ENCODE peak calls at places on chromosomes 4 and X, in four cellular contexts. X is epithelial cell of proximal tubule, D is brain microvascular endothelial cell, B is heart left ventricle. J is an unnamed sample.
A peak's percentile ranks its signal among the peaks of the same experiment; 100 is the strongest.

GRCh38 chrX:1323315-1323714 is 13.3 kb upstream of the IL3RA start:
- DNase-seq in X (no peak), D (peak; percentile 17), B (peak; percentile 64), J (no peak)

GRCh38 chrX:138748480-138748879 is 37.0 kb upstream of the FGF13 start:
- DNase-seq in X (no peak), D (no peak), B (no peak), J (peak; percentile 18)

GRCh38 chr4:158850800-158851644 is 82.2 kb downstream of the FNIP2 start:
- DNase-seq in X (no peak), D (no peak), B (no peak), J (peak; percentile 65)

GRCh38 chr4:97548943-97549583 is 594.2 kb downstream of the STPG2 start:
- DNase-seq in X (no peak), D (no peak), B (no peak), J (peak; percentile 11)

GRCh38 chr4:33715996-33716395 is 2528.3 kb downstream of the ARAP2 start:
- DNase-seq in X (peak; percentile 9), D (peak; percentile 19), B (no peak), J (peak; percentile 95)

GRCh38 chr4:8355306-8355705 is 85.2 kb downstream of the ACOX3 start:
- DNase-seq in X (no peak), D (peak; percentile 15), B (no peak), J (no peak)

GRCh38 chrX:70386240-70386639 is 36.9 kb upstream of the GDPD2 start:
- DNase-seq in X (no peak), D (no peak), B (no peak), J (no peak)

GRCh38 chr4:71156616-71157015 is 163.2 kb downstream of the DCK start:
- DNase-seq in X (no peak), D (no peak), B (no peak), J (no peak)

GRCh38 chr4:152244659-152245058 is 291.2 kb downstream of the FBXW7 start:
- DNase-seq in X (no peak), D (no peak), B (no peak), J (no peak)

GRCh38 chr4:174216935-174217272 is 66.6 kb downstream of the FBXO8 start:
- DNase-seq in X (no peak), D (no peak), B (no peak), J (no peak)

GRCh38 chr4:76658231-76659102 is 223.4 kb downstream of the SHROOM3 start:
- DNase-seq in X (peak; percentile 15), D (no peak), B (no peak), J (peak; percentile 67)

GRCh38 chr4:37763831-37764230 is 62.7 kb upstream of the PGM2 start:
- DNase-seq in X (no peak), D (no peak), B (no peak), J (no peak)

GRCh38 chrX:4850312-4850711 is 1136.9 kb upstream of the PRKX start:
- DNase-seq in X (no peak), D (no peak), B (no peak), J (no peak)

GRCh38 chr4:7867701-7868429 is 71.8 kb downstream of the AFAP1 start:
- DNase-seq in X (no peak), D (peak; percentile 25), B (no peak), J (no peak)

GRCh38 chr4:177740563-177740962 is 298.3 kb upstream of the AGA start:
- DNase-seq in X (no peak), D (no peak), B (no peak), J (peak; percentile 1)

GRCh38 chrX:68455151-68455510 is 21.8 kb upstream of the OPHN1 start:
- DNase-seq in X (no peak), D (no peak), B (no peak), J (no peak)

GRCh38 chrX:68454476-68455150 is 21.3 kb upstream of the OPHN1 start:
- DNase-seq in X (no peak), D (no peak), B (no peak), J (no peak)
- H3K4me3 ChIP-seq in X (no peak overlapping the region), D (no peak overlapping the region), B (no peak overlapping the region), J (no peak overlapping the region)

GRCh38 chr4:6701371-6701770 is 7.7 kb downstream of the S100P start:
- DNase-seq in X (no peak), D (no peak), B (no peak), J (no peak)
- TF ChIP-seq CTCF in X (peak; percentile 37), D (peak; percentile 52), B (no peak), J (peak; percentile 32)

GRCh38 chr4:123488916-123489315 is 92.3 kb downstream of the SPRY1 start:
- DNase-seq in X (no peak), D (peak; percentile 81), B (no peak), J (peak; percentile 40)
- H3K4me3 ChIP-seq in X (no peak overlapping the region), D (no peak overlapping the region), B (no peak overlapping the region), J (no peak overlapping the region)

DNA sequence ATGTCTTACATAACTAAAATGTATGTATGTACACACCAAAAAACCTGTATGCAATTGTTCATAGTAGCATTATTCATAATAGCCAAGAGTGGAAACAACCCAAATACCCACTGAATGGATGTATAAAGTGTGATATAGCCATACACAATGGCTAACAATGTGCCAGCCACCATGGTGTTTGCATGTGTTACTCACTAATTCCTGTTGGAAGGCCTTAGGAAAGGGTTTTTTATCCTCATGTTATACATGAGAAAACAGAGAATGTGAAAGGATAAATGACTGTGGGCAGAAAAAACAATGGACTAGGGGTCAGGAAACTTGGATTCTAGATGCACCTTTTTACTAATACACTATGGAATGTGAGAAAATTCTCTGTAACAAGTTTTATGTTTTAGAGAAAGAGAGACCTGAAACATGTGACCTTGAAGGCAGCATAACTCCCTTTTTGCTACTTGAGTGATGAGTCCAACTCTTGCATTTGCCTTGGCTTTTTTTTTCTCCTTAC is 55.7 kb downstream of the TIGD2 start:
- DNase-seq in X (peak; percentile 63), D (no peak), B (no peak), J (no peak)
- TF ChIP-seq CTCF in X (no peak), D (no peak), B (no peak), J (no peak)

GRCh38 chr4:56301181-56302076 is 85.9 kb downstream of the AASDH start:
- DNase-seq in X (peak; percentile 77), D (peak; percentile 89), B (no peak), J (peak; percentile 94)
- H3K4me3 ChIP-seq in X (no peak overlapping the region), D (no peak overlapping the region), B (no peak overlapping the region), J (no peak overlapping the region)

GRCh38 chrX:20285513-20285912 is 18.8 kb upstream of the RPS6KA3 start:
- DNase-seq in X (no peak), D (no peak), B (no peak), J (peak; percentile 65)
- TF ChIP-seq CTCF in X (no peak), D (no peak), B (no peak), J (no peak)

GRCh38 chr4:101157415-101158135 is 189.8 kb downstream of the PPP3CA start:
- DNase-seq in X (no peak), D (no peak), B (no peak), J (peak; percentile 66)
- H3K4me3 ChIP-seq in X (no peak overlapping the region), D (no peak overlapping the region), B (no peak overlapping the region), J (no peak overlapping the region)